ENCODE peak calls at places on chromosomes 5 and 9, in five cellular contexts. Z, G, R, M and Q are unnamed samples.

GRCh38 chr9:99259231-99259918 is 37.3 kb downstream of the SEC61B start:
- DNase-seq in Z (no peak), G (peak), R (peak), M (peak), Q (peak)

GRCh38 chr5:134577796-134578577 is 52.5 kb downstream of the JADE2 start:
- DNase-seq in Z (peak), G (peak), R (peak), M (peak), Q (peak)

GRCh38 chr5:52580921-52581320 is 206.8 kb upstream of the ITGA1 start:
- DNase-seq in Z (no peak), G (no peak), R (no peak), M (no peak), Q (no peak)

GRCh38 chr5:176579323-176579722 is 30.2 kb downstream of the CDHR2 start:
- DNase-seq in Z (no peak), G (no peak), R (no peak), M (no peak), Q (no peak)

GRCh38 chr9:35076848-35077247 is 2.9 kb downstream of the FANCG start:
- DNase-seq in Z (no peak), G (no peak), R (no peak), M (no peak), Q (no peak)

GRCh38 chr5:98810206-98810605 is 36.7 kb downstream of the RGMB start:
- DNase-seq in Z (no peak), G (no peak), R (no peak), M (no peak), Q (no peak)

GRCh38 chr5:106545325-106545724 is 1125.4 kb downstream of the EFNA5 start:
- DNase-seq in Z (no peak), G (no peak), R (no peak), M (no peak), Q (no peak)

GRCh38 chr5:173802670-173803165 is 85.4 kb upstream of the CPEB4 start:
- DNase-seq in Z (no peak), G (no peak), R (peak), M (no peak), Q (peak)

GRCh38 chr5:122484103-122484502 is 172.1 kb downstream of the SNCAIP start:
- DNase-seq in Z (no peak), G (no peak), R (no peak), M (no peak), Q (no peak)

GRCh38 chr5:98774192-98775046 is 956 bp downstream of the RGMB start:
- DNase-seq in Z (peak), G (peak), R (peak), M (peak), Q (peak)

GRCh38 chr9:18260527-18260926 is 213.4 kb upstream of the ADAMTSL1 start:
- DNase-seq in Z (no peak), G (no peak), R (no peak), M (no peak), Q (no peak)

GRCh38 chr5:1103093-1103492 is 8.8 kb downstream of the SLC12A7 start:
- DNase-seq in Z (no peak), G (no peak), R (no peak), M (no peak), Q (no peak)

GRCh38 chr9:26863074-26863473 is 29.5 kb downstream of the CAAP1 start:
- DNase-seq in Z (no peak), G (no peak), R (no peak), M (no peak), Q (no peak)

GRCh38 chr5:137880313-137880712 is 8.9 kb upstream of the PKD2L2 start:
- DNase-seq in Z (no peak), G (no peak), R (no peak), M (no peak), Q (no peak)